ENCODE peak calls at places on chromosomes 11 and 22, in five cellular contexts. Y, J, W, O and Q are unnamed samples.

GRCh38 chr11:66317766-66318575 is 1.1 kb upstream of the CD248 start:
- DNase-seq in O (no peak), Y (peak), W (no peak), J (no peak), Q (peak)

GRCh38 chr11:116415095-116415494 is 357.7 kb downstream of the BUD13 start:
- DNase-seq in Y (no peak), W (no peak), J (peak), O (no peak), Q (no peak)

GRCh38 chr11:3134218-3134621 is 30.9 kb downstream of the OSBPL5 start:
- DNase-seq in O (no peak), Y (no peak), W (no peak), J (no peak), Q (no peak)

GRCh38 chr11:65786008-65786785 is 666 bp upstream of the OVOL1 start:
- DNase-seq in O (no peak), J (no peak), Y (no peak), W (no peak), Q (no peak)

GRCh38 chr22:39905686-39906085 is 4.8 kb downstream of the GRAP2 start:
- DNase-seq in O (no peak), Y (no peak), J (no peak), W (no peak), Q (no peak)

GRCh38 chr11:92140021-92140420 is 84.6 kb upstream of the FAT3 start:
- DNase-seq in W (no peak), O (no peak), Y (no peak), J (no peak), Q (no peak)

GRCh38 chr11:62542111-62542745 is 4.4 kb downstream of the AHNAK start:
- DNase-seq in O (no peak), W (no peak), J (no peak), Y (no peak), Q (peak)

GRCh38 chr11:35619754-35620640 is 1.7 kb downstream of the FJX1 start:
- DNase-seq in J (peak), W (peak), O (no peak), Y (peak), Q (peak)

GRCh38 chr11:65716774-65717405 is 3.7 kb downstream of the RNASEH2C start:
- DNase-seq in J (no peak), W (no peak), O (no peak), Y (no peak), Q (no peak)

GRCh38 chr22:26669060-26669481 is 11.7 kb downstream of the MIAT start:
- DNase-seq in Y (peak), O (no peak), J (peak), W (peak), Q (peak)

GRCh38 chr11:122213111-122213510 is 97.1 kb upstream of the BLID start:
- DNase-seq in W (no peak), Y (no peak), O (no peak), J (no peak), Q (no peak)

GRCh38 chr22:44801476-44801875 is 49.1 kb downstream of the ARHGAP8 start:
- DNase-seq in W (no peak), Y (no peak), O (no peak), J (no peak), Q (no peak)

GRCh38 chr11:76610871-76611475 is 59.6 kb downstream of the LRRC32 start:
- DNase-seq in W (no peak), O (no peak), Y (no peak), J (no peak), Q (no peak)

GRCh38 chr11:116808262-116809175 is 14.6 kb downstream of the APOA4 start:
- DNase-seq in J (no peak), O (no peak), W (no peak), Y (peak), Q (peak)

GRCh38 chr11:89495951-89496350 is 4.8 kb upstream of the NOX4 start:
- DNase-seq in Y (no peak), O (no peak), J (peak), W (no peak), Q (peak)

GRCh38 chr22:37739611-37740049 is 42.8 kb downstream of the TRIOBP start:
- DNase-seq in W (no peak), O (no peak), Y (no peak), J (no peak), Q (no peak)

GRCh38 chr22:38957046-38957770 is at the start of gene APOBEC3A:
- DNase-seq in W (no peak), O (no peak), Y (no peak), J (peak), Q (no peak)

GRCh38 chr11:47998345-47998732 is 18.0 kb downstream of the PTPRJ start:
- DNase-seq in O (no peak), Y (no peak), W (no peak), J (no peak), Q (no peak)
- TF ChIP-seq BHLHE40 in O (no peak), Y (no peak), W (no peak), J (no peak), Q (no peak)

DNA sequence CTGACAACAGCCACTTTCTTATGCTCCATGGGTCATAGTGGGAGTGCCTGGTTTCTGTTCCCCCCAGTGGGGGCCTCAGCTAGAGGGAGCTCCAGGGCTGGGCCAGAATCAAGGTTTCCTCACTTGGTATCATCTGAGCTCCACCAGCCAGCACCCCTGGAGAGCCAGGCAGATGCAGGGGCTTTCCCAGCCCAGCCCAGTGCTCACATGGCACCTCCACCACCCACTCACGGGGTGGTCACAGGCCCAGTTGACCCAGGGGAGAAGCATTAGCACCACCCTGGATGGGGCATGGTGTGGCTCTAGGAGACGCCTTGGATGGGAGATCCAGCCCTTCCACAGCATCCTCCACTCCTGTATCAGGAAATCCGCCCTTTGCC is 24.1 kb upstream of the WNT7B start:
- DNase-seq in J (no peak), O (no peak), W (no peak), Y (no peak), Q (no peak)
- TF ChIP-seq CTCF in J (no peak), O (no peak), W (peak), Y (no peak), Q (peak)

DNA sequence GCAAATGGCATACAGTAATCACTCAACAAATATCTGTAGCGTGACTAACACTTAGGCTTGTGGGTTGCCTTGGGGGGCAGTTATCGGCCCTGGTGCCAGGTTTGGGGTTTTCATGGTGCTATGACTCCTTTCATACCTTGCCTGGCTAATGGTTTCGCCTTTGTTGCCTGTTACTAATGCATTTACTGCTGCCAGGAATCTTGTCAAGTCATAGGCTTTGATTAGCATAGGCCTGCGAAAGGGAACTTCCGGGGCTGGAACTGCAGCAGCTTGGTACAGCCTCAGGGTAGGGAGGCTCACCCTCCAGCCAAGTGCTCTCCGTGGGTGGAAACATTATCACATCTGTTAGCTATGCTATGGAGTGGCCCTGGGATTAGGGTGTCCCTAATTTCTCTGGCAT is 13.2 kb downstream of the SLC25A18 start:
- DNase-seq in Y (no peak), J (no peak), W (no peak), O (no peak), Q (peak)
- TF ChIP-seq BHLHE40 in Y (no peak), J (no peak), W (no peak), O (no peak), Q (no peak)

GRCh38 chr11:297666-298405 is 1.5 kb downstream of the IFITM5 start:
- DNase-seq in J (no peak), O (no peak), Y (peak), W (peak), Q (no peak)
- TF ChIP-seq CTCF in J (no peak), O (no peak), Y (peak), W (peak), Q (no peak)

GRCh38 chr11:129895126-129896041 is at the start of gene NFRKB:
- DNase-seq in W (peak), O (peak), Y (peak), J (peak), Q (peak)
- TF ChIP-seq BHLHE40 in W (no peak), O (peak), Y (peak), J (no peak), Q (peak)

GRCh38 chr11:47261291-47261800 is 3.5 kb downstream of the NR1H3 start:
- DNase-seq in O (no peak), J (no peak), Y (no peak), W (no peak), Q (no peak)

GRCh38 chr11:47260366-47260765 is 2.6 kb downstream of the NR1H3 start:
- DNase-seq in O (no peak), Y (no peak), J (no peak), W (no peak), Q (no peak)

GRCh38 chr11:47257518-47258316 is at the start of gene NR1H3:
- DNase-seq in Y (peak), W (peak), J (peak), O (no peak), Q (peak)

GRCh38 chr11:47258317-47258902 is 614 bp downstream of the NR1H3 start:
- DNase-seq in W (no peak), Y (no peak), O (no peak), J (no peak), Q (no peak)

DNA sequence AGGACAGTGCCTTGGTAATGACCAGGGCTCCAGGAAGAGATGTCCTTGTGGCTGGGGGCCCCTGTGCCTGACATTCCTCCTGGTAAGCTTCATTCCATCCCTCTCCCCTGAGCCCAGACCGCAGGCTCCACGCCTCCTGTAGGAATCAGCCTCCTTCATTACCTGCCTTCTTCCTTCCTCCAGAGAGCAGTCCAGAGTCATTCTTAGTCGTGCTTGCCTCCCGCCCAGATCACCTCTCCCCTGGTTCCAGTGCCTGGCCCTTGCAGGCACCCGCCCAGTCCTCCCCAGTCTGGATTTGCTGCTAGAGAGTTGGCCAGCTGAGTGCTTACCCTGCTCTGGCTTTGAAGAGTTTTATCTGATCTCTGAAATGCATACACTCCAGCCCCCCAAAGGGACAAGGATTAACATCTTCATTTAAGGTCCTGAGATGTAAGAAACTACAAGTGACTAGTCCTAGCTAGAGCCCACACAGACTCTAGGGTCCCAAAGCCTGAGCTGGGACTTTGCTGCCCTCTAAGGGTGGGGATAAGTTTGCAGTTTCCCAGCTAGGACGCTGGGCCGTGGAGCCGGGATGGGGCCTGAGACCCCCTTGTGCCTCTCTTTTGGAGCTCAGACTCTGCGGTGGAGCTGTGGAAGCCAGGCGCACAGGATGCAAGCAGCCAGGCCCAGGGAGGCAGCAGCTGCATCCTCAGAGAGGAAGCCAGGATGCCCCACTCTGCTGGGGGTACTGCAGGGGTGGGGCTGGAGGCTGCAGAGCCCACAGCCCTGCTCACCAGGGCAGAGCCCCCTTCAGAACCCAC is 1.6 kb downstream of the NR1H3 start:
- DNase-seq in Y (peak), J (peak), W (no peak), O (no peak), Q (peak)
- TF ChIP-seq CTCF in Y (peak), J (peak), W (peak), O (peak), Q (peak)

GRCh38 chr22:48975886-48976285 is 851.8 kb downstream of the BRD1 start:
- DNase-seq in W (no peak), J (no peak), Y (no peak), O (no peak), Q (no peak)

GRCh38 chr22:48974443-48975251 is 853.0 kb downstream of the BRD1 start:
- DNase-seq in J (no peak), W (no peak), Y (no peak), O (no peak), Q (no peak)

GRCh38 chr22:48975252-48975780 is 852.4 kb downstream of the BRD1 start:
- DNase-seq in J (no peak), O (no peak), W (no peak), Y (no peak), Q (no peak)

GRCh38 chr22:48973694-48974041 is 854.0 kb downstream of the BRD1 start:
- DNase-seq in O (no peak), Y (no peak), J (no peak), W (no peak), Q (no peak)

GRCh38 chr22:48972979-48973693 is 854.5 kb downstream of the BRD1 start:
- DNase-seq in J (no peak), Y (no peak), O (no peak), W (no peak), Q (no peak)
- TF ChIP-seq BHLHE40 in J (no peak), Y (no peak), O (no peak), W (no peak), Q (no peak)